ENCODE peak calls at places on chromosomes 1 and 21, in four cellular contexts. Q is prostate gland, N is ovary, U is astrocyte of the cerebellum. X is an unnamed sample.

GRCh38 chr1:116228501-116228900 is 117.3 kb downstream of the MAB21L3 start:
- DNase-seq in Q (no peak), N (no peak), U (no peak), X (no peak)

GRCh38 chr1:153795934-153796785 is 21.0 kb downstream of the SLC27A3 start:
- DNase-seq in Q (no peak), N (no peak), U (no peak), X (no peak)

GRCh38 chr1:163668472-163668871 is 346.7 kb downstream of the NUF2 start:
- DNase-seq in Q (no peak), N (no peak), U (no peak), X (no peak)

GRCh38 chr1:213761845-213762407 is 225.8 kb upstream of the PROX1 start:
- DNase-seq in Q (no peak), N (no peak), U (no peak), X (no peak)

GRCh38 chr1:172637522-172637921 is 21.4 kb upstream of the FASLG start:
- DNase-seq in Q (no peak), N (no peak), U (peak; percentile 73), X (no peak)

GRCh38 chr1:230711245-230711644 is 2.7 kb downstream of the AGT start:
- DNase-seq in Q (no peak), N (no peak), U (no peak), X (no peak)

GRCh38 chr1:2283991-2284895 is 56.1 kb downstream of the SKI start:
- DNase-seq in Q (no peak), N (no peak), U (no peak), X (no peak)

GRCh38 chr1:46532498-46533178 is 18.8 kb downstream of the KNCN start:
- DNase-seq in Q (peak; percentile 33), N (peak; percentile 85), U (no peak), X (no peak)

GRCh38 chr1:240044620-240045019 is 47.1 kb upstream of the FMN2 start:
- DNase-seq in Q (no peak), N (no peak), U (no peak), X (peak; percentile 28)

GRCh38 chr1:153122831-153123421 is 9.6 kb upstream of the SPRR2F start:
- DNase-seq in Q (no peak), N (peak; percentile 71), U (no peak), X (no peak)

GRCh38 chr1:92210701-92211100 is 7.0 kb upstream of the C1orf146 start:
- DNase-seq in Q (no peak), N (no peak), U (no peak), X (no peak)

GRCh38 chr1:89259283-89259971 is 13.2 kb downstream of the GBP5 start:
- DNase-seq in Q (no peak), N (no peak), U (no peak), X (no peak)

GRCh38 chr1:172041689-172042088 is 200.4 kb downstream of the DNM3 start:
- DNase-seq in Q (no peak), N (no peak), U (peak; percentile 8), X (no peak)

GRCh38 chr1:218426343-218426657 is 81.2 kb downstream of the TGFB2 start:
- DNase-seq in Q (no peak), N (no peak), U (peak; percentile 33), X (no peak)

GRCh38 chr1:2466834-2467554 is 9.1 kb upstream of the PLCH2 start:
- DNase-seq in Q (no peak), N (no peak), U (no peak), X (no peak)

GRCh38 chr1:50421768-50422674 is 1.2 kb downstream of the DMRTA2 start:
- DNase-seq in Q (no peak), N (no peak), U (no peak), X (no peak)

GRCh38 chr1:61237659-61238370 is 155.5 kb downstream of the NFIA start:
- DNase-seq in Q (no peak), N (no peak), U (no peak), X (no peak)

GRCh38 chr1:15153184-15153841 is at the start of gene TMEM51:
- DNase-seq in Q (peak; percentile 74), N (peak; percentile 87), U (no peak), X (no peak)

GRCh38 chr1:11600901-11601300 is 53.3 kb downstream of the FBXO2 start:
- DNase-seq in Q (no peak), N (no peak), U (no peak), X (no peak)

GRCh38 chr1:29975036-29975694 is 738.8 kb downstream of the PTPRU start:
- DNase-seq in Q (no peak), N (no peak), U (peak; percentile 37), X (no peak)

GRCh38 chr1:16386454-16387113 is 19.5 kb downstream of the SZRD1 start:
- DNase-seq in Q (no peak), N (no peak), U (peak; percentile 20), X (peak; percentile 63)
- H3K4me3 ChIP-seq in Q (no peak overlapping the region), N (no peak overlapping the region), U (no peak overlapping the region), X (no peak overlapping the region)

GRCh38 chr1:150210086-150210485 is 25.8 kb downstream of the ANP32E start:
- DNase-seq in Q (no peak), N (no peak), U (no peak), X (no peak)

GRCh38 chr1:150210741-150211140 is 25.2 kb downstream of the ANP32E start:
- DNase-seq in Q (no peak), N (no peak), U (no peak), X (no peak)

GRCh38 chr1:150212070-150212469 is 23.8 kb downstream of the ANP32E start:
- DNase-seq in Q (no peak), N (no peak), U (no peak), X (no peak)

DNA sequence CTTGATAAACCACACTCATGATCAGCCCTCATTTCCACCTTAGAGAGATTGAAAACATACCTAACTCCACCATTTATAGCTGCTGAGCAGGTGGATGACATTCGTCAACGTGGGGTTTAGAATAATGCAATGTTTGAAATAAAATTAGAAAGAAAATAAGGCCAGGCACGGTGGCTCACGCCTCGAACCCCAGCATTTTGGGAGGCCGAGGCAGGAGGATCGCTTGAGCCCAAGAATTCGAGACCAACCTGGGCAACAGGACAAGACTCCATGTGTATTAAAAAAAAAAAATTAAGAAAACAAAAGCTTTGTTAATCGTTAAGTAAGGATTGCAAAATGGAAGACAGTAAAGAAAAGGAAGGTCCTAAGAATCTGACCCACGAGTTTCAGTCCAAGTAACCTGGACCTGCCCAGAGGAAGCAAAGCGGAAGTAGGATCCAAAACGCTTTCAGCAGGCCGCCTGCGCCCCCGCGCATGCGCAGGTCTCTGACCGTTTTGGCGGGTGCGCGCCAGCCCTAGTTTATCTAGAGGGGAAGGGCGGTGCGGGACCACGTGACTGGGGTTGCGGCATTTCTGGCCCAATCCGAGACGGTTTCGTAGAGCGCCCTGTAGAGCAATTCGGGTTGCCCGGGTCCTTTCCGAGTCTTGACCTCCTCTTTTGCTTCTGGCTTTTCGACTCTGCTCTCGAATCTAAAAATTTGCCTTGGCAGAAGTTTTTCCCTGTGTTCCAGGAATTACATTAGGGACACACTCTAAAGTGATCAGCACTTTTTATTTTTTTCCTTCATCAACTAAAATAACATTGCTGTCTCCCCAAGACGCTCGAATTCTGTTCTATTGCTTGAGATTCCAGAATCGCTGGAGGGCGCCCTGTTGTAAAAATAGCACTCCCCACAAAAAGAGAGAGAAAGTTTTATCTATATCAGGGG is 22.5 kb downstream of the ANP32E start:
- DNase-seq in Q (peak; percentile 88), N (peak; percentile 96), U (peak; percentile 81), X (peak; percentile 52)
- TF ChIP-seq CTCF in Q (no peak), N (peak; percentile 35), U (peak; percentile 49), X (peak; percentile 24)

GRCh38 chr21:46022551-46023107 is 41.1 kb downstream of the COL6A1 start:
- DNase-seq in Q (no peak), N (peak; percentile 64), U (no peak), X (no peak)
- H3K4me3 ChIP-seq in Q (no peak overlapping the region), N (no peak overlapping the region), U (no peak overlapping the region), X (no peak overlapping the region)

DNA sequence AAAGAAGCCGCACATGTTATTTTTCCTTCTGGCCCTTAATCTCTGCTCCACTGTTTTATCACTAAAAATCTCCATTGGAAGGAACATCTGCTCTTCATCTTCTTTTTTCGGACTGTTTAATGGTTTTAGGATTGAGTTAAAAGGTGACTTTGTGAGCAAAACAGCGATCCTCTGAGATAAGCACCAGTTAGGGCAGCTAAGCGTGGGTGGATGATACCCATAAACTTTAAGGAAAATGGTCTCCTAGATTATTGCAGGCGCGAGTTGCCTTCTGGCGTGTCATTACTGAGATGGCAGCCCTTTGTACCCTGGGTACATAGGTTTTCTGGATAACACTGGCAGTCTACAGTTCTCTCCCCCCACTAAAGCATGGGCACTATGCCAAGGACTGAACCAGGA is 44.0 kb upstream of the HMGB4 start:
- DNase-seq in Q (no peak), N (no peak), U (no peak), X (no peak)
- TF ChIP-seq CTCF in Q (no peak), N (no peak), U (no peak), X (no peak)

GRCh38 chr21:44368711-44369446 is 15.5 kb downstream of the TRPM2 start:
- DNase-seq in Q (no peak), N (peak; percentile 44), U (no peak), X (no peak)

GRCh38 chr21:44372616-44373015 is 19.2 kb downstream of the TRPM2 start:
- DNase-seq in Q (no peak), N (peak; percentile 7), U (no peak), X (no peak)

GRCh38 chr21:44371596-44371995 is 18.2 kb downstream of the TRPM2 start:
- DNase-seq in Q (no peak), N (peak; percentile 13), U (no peak), X (no peak)

GRCh38 chr21:44370027-44370735 is 16.8 kb downstream of the TRPM2 start:
- DNase-seq in Q (no peak), N (peak; percentile 74), U (no peak), X (peak; percentile 33)

DNA sequence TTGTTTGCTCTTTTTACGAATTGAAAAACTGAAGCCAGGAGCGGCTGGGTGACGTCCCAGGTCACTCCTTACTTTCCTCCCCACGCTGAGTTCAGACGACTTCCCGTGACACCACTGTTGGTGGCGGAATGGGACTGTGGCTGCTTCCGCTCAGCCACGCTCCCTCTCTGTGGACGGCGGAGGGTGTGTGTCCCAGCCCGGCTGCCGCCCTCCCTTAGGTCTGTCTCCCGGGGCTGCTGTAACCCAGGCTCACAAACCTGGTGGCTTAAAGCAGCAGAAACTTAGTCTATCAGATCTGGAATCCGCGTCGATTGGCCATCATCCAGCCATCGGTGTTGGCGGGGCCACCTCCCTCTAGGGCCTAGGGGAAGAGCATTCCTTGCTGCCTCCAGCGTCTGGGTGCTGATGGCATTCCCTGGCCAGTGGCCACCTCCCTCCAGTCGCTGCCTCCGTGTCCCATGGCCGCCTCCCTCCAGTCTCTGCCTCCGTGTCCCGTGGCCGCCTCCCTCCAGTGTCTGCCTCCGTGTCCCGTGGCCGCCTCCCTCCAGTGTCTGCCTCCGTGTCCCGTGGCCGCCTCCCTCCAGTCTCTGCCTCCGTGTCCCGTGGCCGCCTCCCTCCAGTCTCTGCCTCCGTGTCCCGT is 17.5 kb downstream of the TRPM2 start:
- DNase-seq in Q (no peak), N (peak; percentile 38), U (no peak), X (no peak)
- H3K4me3 ChIP-seq in Q (no peak overlapping the region), N (no peak overlapping the region), U (no peak overlapping the region), X (no peak overlapping the region)

GRCh38 chr1:192729500-192729899 is 79.3 kb upstream of the RGS2 start:
- DNase-seq in Q (no peak), N (no peak), U (no peak), X (no peak)
- TF ChIP-seq CTCF in Q (no peak), N (no peak), U (no peak), X (no peak)

GRCh38 chr1:65688215-65688566 is 104.5 kb upstream of the PDE4B start:
- DNase-seq in Q (no peak), N (no peak), U (no peak), X (no peak)
- H3K4me3 ChIP-seq in Q (no peak overlapping the region), N (no peak overlapping the region), U (no peak overlapping the region), X (no peak overlapping the region)

DNA sequence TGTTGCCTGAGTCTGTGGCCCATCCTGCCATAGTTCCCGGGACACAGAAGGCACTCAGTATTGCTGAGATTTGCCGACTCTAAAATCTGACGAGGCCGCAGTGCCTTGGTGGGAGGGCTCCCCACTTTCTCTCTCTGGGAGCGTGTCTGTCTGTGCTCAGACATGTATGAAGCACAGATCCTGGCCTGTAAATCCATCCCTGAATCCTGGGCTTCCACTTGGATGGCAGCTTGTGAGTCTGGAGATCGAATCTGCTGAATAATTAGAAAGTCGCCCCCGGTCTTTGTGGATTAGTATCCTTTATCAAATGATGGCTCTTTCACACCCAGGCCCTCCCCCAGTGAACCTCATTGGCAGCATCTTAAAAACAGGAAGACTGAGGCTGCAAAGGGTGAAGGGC is 10.4 kb downstream of the UBASH3A start:
- DNase-seq in Q (no peak), N (no peak), U (no peak), X (no peak)
- TF ChIP-seq CTCF in Q (no peak), N (no peak), U (no peak), X (no peak)

X was measured in AG09309.